ENCODE peak calls at places on chromosomes 5 and 9, in six cellular contexts. F, X, S, G, A and B are unnamed samples.

GRCh38 chr5:132952829-132953228 is 10.6 kb downstream of the AFF4 start:
- DNase-seq in S (no peak), X (no peak), F (no peak), G (no peak), A (no peak), B (no peak)

GRCh38 chr5:1503301-1504243 is 20.2 kb downstream of the LPCAT1 start:
- DNase-seq in F (no peak), G (no peak), A (peak), X (no peak), S (no peak), B (no peak)

GRCh38 chr5:176565760-176566288 is 16.7 kb downstream of the CDHR2 start:
- DNase-seq in G (no peak), X (no peak), F (no peak), A (no peak), S (no peak), B (no peak)

GRCh38 chr9:137610944-137611343 is 5.5 kb downstream of the ARRDC1 start:
- DNase-seq in G (no peak), S (no peak), F (no peak), A (no peak), X (no peak), B (no peak)

GRCh38 chr9:71858812-71859211 is 52.2 kb downstream of the ABHD17B start:
- DNase-seq in S (no peak), X (no peak), G (no peak), A (peak), F (no peak), B (peak)

GRCh38 chr9:18438300-18438925 is 35.5 kb upstream of the ADAMTSL1 start:
- DNase-seq in S (no peak), X (no peak), F (peak), G (no peak), A (no peak), B (no peak)

GRCh38 chr9:72013188-72013877 is 47.1 kb downstream of the C9orf57 start:
- DNase-seq in A (no peak), G (no peak), X (no peak), S (no peak), F (no peak), B (no peak)

GRCh38 chr9:3732077-3733038 is 206.6 kb upstream of the RFX3 start:
- DNase-seq in G (peak), X (peak), A (peak), S (peak), F (peak), B (peak)

GRCh38 chr5:175867587-175868347 is 3.6 kb upstream of the CPLX2 start:
- DNase-seq in G (peak), F (peak), X (no peak), S (peak), A (no peak), B (no peak)

GRCh38 chr5:41924872-41925554 is at the start of gene FBXO4:
- DNase-seq in G (peak), A (peak), S (peak), F (peak), X (peak), B (no peak)

GRCh38 chr5:2557435-2557834 is 194.0 kb downstream of the IRX2 start:
- DNase-seq in X (no peak), A (no peak), F (no peak), G (no peak), S (no peak), B (no peak)

GRCh38 chr5:53604309-53604708 is 43.9 kb downstream of the NDUFS4 start:
- DNase-seq in A (no peak), S (no peak), F (no peak), X (no peak), G (no peak), B (no peak)

GRCh38 chr5:68464424-68464823 is 248.9 kb downstream of the PIK3R1 start:
- DNase-seq in S (no peak), G (no peak), X (peak), A (peak), F (no peak), B (no peak)

GRCh38 chr9:37026085-37026935 is 7.8 kb downstream of the PAX5 start:
- DNase-seq in G (peak), S (peak), F (peak), X (no peak), A (no peak), B (no peak)

GRCh38 chr9:114282926-114283325 is 40.0 kb upstream of the ORM1 start:
- DNase-seq in F (peak), X (no peak), G (no peak), A (no peak), S (no peak), B (peak)

GRCh38 chr9:82167296-82167695 is 178.7 kb downstream of the SPATA31D1 start:
- DNase-seq in S (no peak), X (no peak), A (no peak), G (no peak), F (no peak), B (no peak)

GRCh38 chr9:93813687-93814560 is 141.2 kb downstream of the BARX1 start:
- DNase-seq in S (peak), X (no peak), G (no peak), A (peak), F (peak), B (no peak)

GRCh38 chr9:211036-211435 is 3.6 kb upstream of the DOCK8 start:
- DNase-seq in X (no peak), F (no peak), G (no peak), S (no peak), A (no peak), B (no peak)

GRCh38 chr5:173050791-173051190 is 5.4 kb upstream of the CREBRF start:
- DNase-seq in F (no peak), A (no peak), S (no peak), G (no peak), X (no peak), B (no peak)

GRCh38 chr5:125012727-125013451 is 266.4 kb upstream of the ZNF608 start:
- DNase-seq in S (no peak), A (no peak), F (no peak), X (no peak), G (no peak), B (no peak)

GRCh38 chr5:170907758-170908157 is 45.9 kb downstream of the RANBP17 start:
- DNase-seq in X (no peak), F (no peak), G (no peak), A (no peak), S (no peak), B (peak)

GRCh38 chr5:5421149-5421960 is 1.1 kb upstream of the ICE1 start:
- DNase-seq in A (no peak), G (peak), F (no peak), X (no peak), S (peak), B (no peak)

GRCh38 chr9:127884427-127884911 is 7.0 kb upstream of the AK1 start:
- DNase-seq in A (no peak), F (peak), X (no peak), S (peak), G (no peak), B (no peak)

GRCh38 chr9:79731483-79731882 is 159.7 kb downstream of the TLE4 start:
- DNase-seq in S (no peak), F (no peak), X (no peak), A (peak), G (peak), B (no peak)

GRCh38 chr9:124366476-124367220 is 48.6 kb downstream of the PSMB7 start:
- DNase-seq in S (no peak), F (no peak), A (no peak), X (no peak), G (no peak), B (no peak)

GRCh38 chr9:34375901-34376595 is 650 bp downstream of the MYORG start:
- DNase-seq in X (peak), S (peak), F (no peak), G (peak), A (peak), B (no peak)

GRCh38 chr9:113589890-113590289 is 126.4 kb downstream of the RGS3 start:
- DNase-seq in S (peak), X (no peak), F (no peak), G (no peak), A (no peak), B (no peak)

GRCh38 chr9:115944166-115944948 is 209.2 kb upstream of the PAPPA start:
- DNase-seq in X (no peak), S (no peak), G (no peak), F (peak), A (no peak), B (peak)

GRCh38 chr9:6144947-6145346 is 70.7 kb upstream of the IL33 start:
- DNase-seq in A (no peak), X (no peak), S (no peak), G (no peak), F (no peak), B (no peak)

GRCh38 chr5:93278876-93279275 is 302.1 kb downstream of the NR2F1-AS1 start:
- DNase-seq in X (no peak), A (no peak), G (no peak), S (no peak), F (no peak), B (no peak)

GRCh38 chr5:72383280-72384205 is 63.4 kb downstream of the PTCD2 start:
- DNase-seq in A (no peak), G (no peak), X (no peak), F (no peak), S (no peak), B (peak)

GRCh38 chr9:98375138-98375726 is 119.8 kb upstream of the TBC1D2 start:
- DNase-seq in G (peak), F (peak), X (no peak), A (no peak), S (no peak), B (peak)

GRCh38 chr9:36717276-36717675 is 144.6 kb downstream of the MELK start:
- DNase-seq in G (no peak), X (no peak), F (no peak), A (no peak), S (no peak), B (no peak)

GRCh38 chr9:136614967-136615623 is 47.6 kb upstream of the EGFL7 start:
- DNase-seq in S (no peak), G (no peak), A (no peak), X (no peak), F (no peak), B (no peak)

GRCh38 chr5:2165991-2166978 is 283.6 kb upstream of the IRX4 start:
- DNase-seq in A (no peak), S (no peak), G (no peak), X (no peak), F (no peak), B (no peak)